ENCODE peak calls at places on chromosomes 4 and X, in eight cellular contexts. A, N, B, H, C, K, X and G are unnamed samples.

GRCh38 chr4:57443308-57444243 is 333.4 kb upstream of the IGFBP7 start:
- DNase-seq in B (no peak), A (no peak), K (no peak), H (no peak), X (no peak), C (no peak), N (no peak), G (no peak)

GRCh38 chr4:118743867-118744266 is 58.7 kb downstream of the METTL14 start:
- DNase-seq in C (no peak), A (no peak), N (peak), X (no peak), K (no peak), B (no peak), H (no peak), G (no peak)

GRCh38 chrX:47854474-47854873 is 17.8 kb downstream of the ZNF81 start:
- DNase-seq in H (peak), X (no peak), B (peak), C (no peak), A (peak), N (peak), K (no peak), G (peak)

GRCh38 chr4:131296192-131296591 is 1852.9 kb upstream of the PCDH10 start:
- DNase-seq in H (peak), B (no peak), K (no peak), C (no peak), N (no peak), X (no peak), A (no peak), G (no peak)

GRCh38 chrX:1609759-1610158 is 5.1 kb upstream of the ASMT start:
- DNase-seq in H (no peak), A (no peak), K (no peak), C (no peak), B (no peak), X (no peak), N (no peak), G (no peak)

GRCh38 chr4:157984285-157984911 is 188.4 kb downstream of the GASK1B start:
- DNase-seq in B (no peak), X (no peak), N (no peak), C (no peak), K (no peak), H (no peak), A (no peak), G (peak)

GRCh38 chr4:146269228-146269653 is 54.9 kb downstream of the REELD1 start:
- DNase-seq in A (no peak), X (no peak), H (no peak), B (no peak), K (no peak), N (no peak), C (no peak), G (no peak)

GRCh38 chr4:173529505-173530325 is at the start of gene HAND2:
- DNase-seq in X (peak), K (peak), N (peak), C (peak), B (no peak), H (peak), A (no peak), G (peak)

GRCh38 chr4:104749062-104749461 is 254.4 kb upstream of the CXXC4 start:
- DNase-seq in C (no peak), H (no peak), N (no peak), K (no peak), X (no peak), A (no peak), B (no peak), G (peak)

GRCh38 chr4:140116442-140117104 is 37.4 kb downstream of the MAML3 start:
- DNase-seq in H (no peak), B (peak), X (peak), C (no peak), K (no peak), A (no peak), N (peak), G (peak)

GRCh38 chrX:68894142-68894512 is 65.3 kb downstream of the EFNB1 start:
- DNase-seq in C (peak), H (no peak), A (no peak), B (no peak), K (no peak), X (no peak), N (no peak), G (no peak)

GRCh38 chr4:173391691-173392090 is 7.2 kb downstream of the SCRG1 start:
- DNase-seq in H (no peak), A (no peak), N (no peak), B (no peak), K (no peak), C (no peak), X (no peak), G (no peak)

GRCh38 chr4:101349346-101350064 is 2.2 kb upstream of the PPP3CA start:
- DNase-seq in H (peak), C (peak), X (peak), B (no peak), A (no peak), N (peak), K (peak), G (peak)

GRCh38 chrX:23844502-23845138 is 61.6 kb downstream of the SAT1 start:
- DNase-seq in A (no peak), K (peak), H (no peak), X (peak), B (no peak), N (peak), C (no peak), G (no peak)

GRCh38 chrX:3962511-3963350 is 249.3 kb upstream of the PRKX start:
- DNase-seq in A (no peak), B (no peak), K (no peak), C (no peak), X (peak), N (peak), H (peak), G (peak)

GRCh38 chrX:2447484-2447883 is 53.3 kb downstream of the DHRSX start:
- DNase-seq in H (no peak), X (no peak), C (no peak), B (no peak), A (no peak), N (no peak), K (no peak), G (no peak)

GRCh38 chr4:168942985-168943384 is 67.1 kb downstream of the CBR4 start:
- DNase-seq in H (no peak), B (no peak), N (no peak), K (no peak), X (no peak), A (no peak), C (no peak), G (peak)

GRCh38 chrX:108558217-108558616 is 118.6 kb downstream of the COL4A5 start:
- DNase-seq in A (no peak), X (no peak), H (no peak), B (no peak), C (no peak), K (no peak), N (no peak), G (peak)